ENCODE peak calls at places on chromosomes 7 and 10, in eight cellular contexts. Q, Y, H, D, U, P, C and J are unnamed samples.

GRCh38 chr10:90642650-90643049 is 215.2 kb downstream of the HTR7 start:
- DNase-seq in U (no peak), D (no peak), Y (no peak), H (no peak), C (no peak), Q (no peak), P (no peak), J (no peak)

GRCh38 chr7:81484266-81484665 is 285.6 kb downstream of the HGF start:
- DNase-seq in Q (peak), P (peak), U (no peak), D (peak), C (peak), Y (no peak), H (peak), J (no peak)

GRCh38 chr10:77428776-77429395 is 208.7 kb downstream of the KCNMA1 start:
- DNase-seq in U (no peak), Y (peak), C (peak), D (peak), H (peak), P (no peak), Q (peak), J (no peak)

GRCh38 chr7:157881062-157881771 is 544.4 kb downstream of the DNAJB6 start:
- DNase-seq in Q (no peak), H (no peak), U (no peak), Y (no peak), P (no peak), D (no peak), C (no peak), J (no peak)

GRCh38 chr7:151429555-151430331 is 10.2 kb downstream of the CRYGN start:
- DNase-seq in P (no peak), Q (no peak), U (no peak), D (peak), H (no peak), C (no peak), Y (no peak), J (peak)

GRCh38 chr10:119026301-119027110 is 3.0 kb upstream of the NANOS1 start:
- DNase-seq in Y (no peak), U (no peak), Q (peak), P (no peak), H (no peak), C (no peak), D (no peak), J (no peak)

GRCh38 chr10:120253131-120253530 is 203.9 kb upstream of the PLPP4 start:
- DNase-seq in D (no peak), Y (no peak), U (no peak), P (no peak), C (no peak), H (no peak), Q (no peak), J (no peak)

GRCh38 chr10:34780818-34781380 is 34.2 kb downstream of the PARD3 start:
- DNase-seq in H (peak), P (peak), Y (no peak), U (no peak), D (no peak), C (peak), Q (no peak), J (no peak)

GRCh38 chr10:49678827-49679479 is 498 bp upstream of the C10orf53 start:
- DNase-seq in Y (no peak), D (no peak), U (no peak), C (no peak), H (no peak), P (no peak), Q (no peak), J (no peak)

GRCh38 chr10:18140149-18140956 is at the start of gene CACNB2:
- DNase-seq in Q (no peak), Y (peak), P (peak), D (peak), H (peak), C (no peak), U (no peak), J (no peak)

GRCh38 chr7:46885167-46885566 is 696.7 kb downstream of the TNS3 start:
- DNase-seq in Y (no peak), P (no peak), H (no peak), C (no peak), U (no peak), Q (no peak), D (no peak), J (no peak)

GRCh38 chr7:2384354-2385243 is 18.8 kb upstream of the CHST12 start:
- DNase-seq in P (no peak), Y (no peak), D (no peak), U (no peak), Q (no peak), H (no peak), C (no peak), J (no peak)
- TF ChIP-seq CTCF in P (no peak), Y (no peak), D (no peak), U (peak), Q (peak), H (no peak), C (no peak), J (no peak)

DNA sequence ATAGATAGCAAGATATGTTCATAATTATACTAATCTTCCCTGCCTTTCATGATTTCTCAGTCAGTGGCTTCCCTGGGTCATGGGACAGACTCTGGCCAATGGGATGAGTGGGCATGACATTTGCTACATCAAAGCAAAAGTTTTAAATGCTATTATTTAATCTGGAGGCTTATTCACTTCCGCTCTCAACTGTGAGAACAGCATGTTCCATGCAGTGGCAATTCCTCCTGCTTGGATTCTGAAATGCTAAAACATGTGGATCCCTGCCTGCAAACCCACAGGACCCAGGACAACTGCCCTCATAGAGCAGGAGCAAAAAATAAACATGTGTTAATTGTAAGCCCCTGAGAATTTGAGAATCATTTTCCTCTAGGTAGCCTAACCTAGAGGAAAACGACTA is 1412.4 kb upstream of the CELF2 start:
- DNase-seq in D (no peak), H (no peak), C (no peak), P (no peak), U (no peak), Q (no peak), Y (no peak), J (no peak)
- TF ChIP-seq CTCF in D (no peak), H (no peak), C (no peak), P (no peak), U (no peak), Q (no peak), Y (no peak), J (no peak)

DNA sequence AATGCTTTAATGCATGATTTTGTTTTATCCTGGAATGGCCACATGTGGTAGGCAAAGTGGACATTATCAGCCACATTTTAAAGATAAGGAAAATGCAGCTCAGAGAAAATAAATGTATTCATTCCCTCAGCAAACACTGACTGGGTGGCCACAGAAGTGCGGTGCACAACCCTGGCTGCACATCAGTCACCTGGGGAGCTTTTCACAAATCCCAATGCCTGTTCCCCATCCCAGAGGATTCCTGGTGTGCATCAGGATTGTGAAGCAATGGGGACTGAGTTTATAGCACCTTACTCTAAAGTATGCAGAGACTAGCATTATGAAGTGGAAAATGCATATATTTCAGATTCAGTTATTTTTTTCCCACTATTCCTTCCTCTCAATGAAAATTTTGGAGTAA is 193.5 kb upstream of the C7orf33 start:
- DNase-seq in H (no peak), P (no peak), C (no peak), D (no peak), U (no peak), Y (no peak), Q (no peak), J (no peak)
- TF ChIP-seq CTCF in H (no peak), P (no peak), C (no peak), D (no peak), U (no peak), Y (no peak), Q (no peak), J (no peak)

DNA sequence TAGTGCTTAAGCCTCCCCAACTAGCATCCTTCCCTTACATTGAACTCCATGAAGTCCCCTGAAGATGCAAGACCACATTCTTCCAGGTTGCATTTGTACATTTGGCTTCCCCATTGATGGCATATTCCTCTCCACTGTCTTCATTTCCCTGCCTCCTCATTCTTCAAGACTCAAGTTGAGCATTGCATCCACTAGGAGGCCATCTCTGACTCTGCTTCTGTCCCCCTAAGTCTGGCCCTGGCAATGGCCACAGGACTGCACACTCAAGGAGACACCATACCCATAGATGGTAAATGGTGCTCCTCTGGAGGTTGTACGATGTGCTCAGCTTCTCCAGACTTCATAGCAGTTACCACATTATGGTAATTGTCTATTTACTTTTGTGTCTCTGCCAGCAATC is 112.5 kb downstream of the PTPRZ1 start:
- DNase-seq in Y (peak), Q (no peak), U (no peak), D (no peak), P (no peak), H (no peak), C (no peak), J (no peak)
- TF ChIP-seq CTCF in Y (no peak), Q (no peak), U (no peak), D (no peak), P (no peak), H (no peak), C (no peak), J (no peak)

GRCh38 chr7:90411510-90411909 is 8.2 kb downstream of the CLDN12 start:
- DNase-seq in C (no peak), H (no peak), D (no peak), Q (no peak), P (no peak), U (no peak), Y (peak), J (no peak)

GRCh38 chr7:90409667-90410066 is 6.4 kb downstream of the CLDN12 start:
- DNase-seq in U (no peak), D (no peak), P (no peak), Y (no peak), Q (no peak), C (no peak), H (no peak), J (no peak)

GRCh38 chr7:90413185-90413528 is 9.9 kb downstream of the CLDN12 start:
- DNase-seq in C (no peak), Q (no peak), P (no peak), U (no peak), D (no peak), Y (no peak), H (no peak), J (no peak)

GRCh38 chr7:90408142-90408541 is 4.9 kb downstream of the CLDN12 start:
- DNase-seq in D (no peak), C (no peak), H (no peak), U (no peak), Y (no peak), Q (no peak), P (no peak), J (no peak)

GRCh38 chr7:90412458-90413184 is 9.4 kb downstream of the CLDN12 start:
- DNase-seq in H (peak), U (no peak), P (peak), Y (peak), Q (no peak), D (no peak), C (peak), J (no peak)
- TF ChIP-seq CTCF in H (no peak), U (peak), P (no peak), Y (peak), Q (peak), D (no peak), C (peak), J (peak)

DNA sequence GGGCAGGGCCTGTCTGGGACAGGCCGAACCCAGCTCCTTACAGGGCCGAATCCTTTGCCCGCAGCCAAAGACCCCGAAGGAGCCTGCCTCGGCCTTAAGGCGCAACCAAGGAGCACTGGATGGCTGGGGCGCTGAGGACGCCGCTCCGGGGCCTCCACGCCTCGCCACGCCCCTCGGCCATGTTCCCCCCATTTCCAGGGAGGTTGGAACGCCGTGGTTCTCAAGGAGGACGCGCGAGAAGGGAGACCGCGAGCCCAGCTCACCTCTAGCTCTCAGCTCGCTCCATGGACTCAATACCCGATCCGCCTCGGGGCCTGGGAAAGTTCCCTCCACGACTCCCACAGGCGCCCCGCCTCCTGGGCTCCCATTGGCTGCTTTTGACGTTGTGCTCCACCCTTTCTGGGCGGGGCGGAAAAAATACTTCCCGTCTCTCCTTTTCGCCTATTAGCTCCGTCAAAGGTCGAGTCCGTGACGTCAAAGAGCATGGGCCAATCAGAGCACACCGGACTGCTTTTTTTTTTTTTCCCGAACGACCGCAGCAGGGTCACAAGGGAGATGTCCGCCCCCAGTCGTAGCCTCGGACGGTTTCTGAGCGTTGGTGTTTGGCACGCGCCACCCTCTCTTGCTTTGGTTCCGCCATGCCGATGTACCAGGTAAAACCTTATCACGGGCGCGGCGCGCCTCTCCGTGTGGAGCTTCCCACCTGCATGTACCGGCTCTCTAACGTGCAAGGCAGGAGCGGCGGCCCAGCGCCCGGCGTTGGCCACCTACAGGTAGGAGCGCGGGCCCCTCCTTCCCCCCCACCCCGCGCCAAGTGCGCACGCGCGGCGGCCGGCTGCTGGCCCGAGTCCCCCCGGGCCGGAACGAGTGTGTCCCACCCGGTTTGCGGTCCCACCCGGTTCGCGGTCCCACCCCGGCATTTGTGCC is 305.7 kb downstream of the TYW1 start:
- DNase-seq in C (peak), H (peak), P (peak), Q (peak), U (peak), Y (peak), D (peak), J (peak)
- TF ChIP-seq CTCF in C (peak), H (no peak), P (peak), Q (peak), U (peak), Y (no peak), D (no peak), J (no peak)

DNA sequence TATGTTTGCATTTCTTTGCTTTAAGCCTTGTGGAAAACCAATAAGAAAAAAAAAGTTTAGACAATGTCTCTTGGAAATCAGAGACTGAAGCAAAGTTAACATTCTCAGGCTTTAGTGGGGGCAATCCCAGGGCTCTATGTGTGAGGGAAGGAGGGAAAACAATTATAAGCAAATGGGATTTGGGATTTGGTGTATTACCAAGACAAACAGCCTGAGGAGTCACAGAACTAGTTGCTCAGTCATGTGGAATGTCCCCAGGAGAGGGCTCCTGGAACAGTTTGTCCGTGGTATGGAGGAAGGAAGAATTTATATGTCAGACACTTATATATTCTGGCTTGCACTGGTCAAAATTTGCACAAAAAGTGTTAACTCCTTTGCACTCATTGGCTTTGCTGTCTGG is 562.9 kb upstream of the TPK1 start:
- DNase-seq in Q (no peak), C (no peak), P (no peak), Y (no peak), D (no peak), U (no peak), H (no peak), J (no peak)
- TF ChIP-seq CTCF in Q (no peak), C (no peak), P (no peak), Y (no peak), D (no peak), U (peak), H (no peak), J (no peak)

GRCh38 chr7:39392151-39392550 is 174.1 kb upstream of the YAE1 start:
- DNase-seq in P (no peak), Y (no peak), D (no peak), C (no peak), H (no peak), U (no peak), Q (no peak), J (no peak)
- TF ChIP-seq CTCF in P (no peak), Y (no peak), D (no peak), C (no peak), H (no peak), U (no peak), Q (no peak), J (no peak)